ENCODE peak calls at places on chromosomes 2 and 18, in four cellular contexts. N is HCT116, F is K562, E is H1. W is an unnamed sample.
A peak's percentile ranks its signal among the peaks of the same experiment; 100 is the strongest.

GRCh38 chr2:44040365-44040764 is 44.6 kb upstream of the LRPPRC start:
- DNase-seq in N (no peak), F (peak; percentile 20), E (no peak), W (no peak)

GRCh38 chr2:60676950-60677349 is 79.1 kb upstream of the PAPOLG start:
- DNase-seq in N (no peak), F (no peak), E (no peak), W (no peak)

GRCh38 chr2:134657650-134658250 is 61.0 kb downstream of the TMEM163 start:
- DNase-seq in N (peak; percentile 10), F (no peak), E (no peak), W (no peak)

GRCh38 chr2:28951910-28952805 is 28.9 kb upstream of the TOGARAM2 start:
- DNase-seq in N (no peak), F (no peak), E (no peak), W (no peak)

GRCh38 chr18:9741821-9742541 is 33.9 kb downstream of the RAB31 start:
- DNase-seq in N (no peak), F (no peak), E (peak; percentile 33), W (no peak)

GRCh38 chr2:218285604-218286003 is 6.7 kb downstream of the TMBIM1 start:
- DNase-seq in N (no peak), F (no peak), E (no peak), W (no peak)

GRCh38 chr2:191544511-191545062 is 133.3 kb upstream of the NABP1 start:
- DNase-seq in N (no peak), F (no peak), E (no peak), W (no peak)

GRCh38 chr2:9307505-9307904 is 100.9 kb downstream of the ASAP2 start:
- DNase-seq in N (no peak), F (no peak), E (no peak), W (no peak)

GRCh38 chr18:3869848-3870247 is 419.9 kb downstream of the TGIF1 start:
- DNase-seq in N (peak; percentile 40), F (peak; percentile 14), E (no peak), W (peak; percentile 26)

GRCh38 chr2:84849271-84849952 is 31.5 kb downstream of the TRABD2A start:
- DNase-seq in N (no peak), F (no peak), E (no peak), W (no peak)

GRCh38 chr2:226703501-226703900 is 96.1 kb downstream of the IRS1 start:
- DNase-seq in N (no peak), F (no peak), E (no peak), W (no peak)

GRCh38 chr2:25512707-25513106 is 160.7 kb downstream of the DTNB start:
- DNase-seq in N (no peak), F (no peak), E (no peak), W (no peak)

GRCh38 chr2:136019825-136020224 is 34.4 kb upstream of the DARS1 start:
- DNase-seq in N (no peak), F (no peak), E (no peak), W (peak; percentile 30)

GRCh38 chr18:39462436-39462835 is 1896.8 kb upstream of the CELF4 start:
- DNase-seq in N (no peak), F (no peak), E (no peak), W (no peak)

GRCh38 chr18:6056171-6056932 is 161.0 kb upstream of the TMEM200C start:
- DNase-seq in N (no peak), F (no peak), E (no peak), W (no peak)

GRCh38 chr2:77228379-77228778 is 293.8 kb downstream of the LRRTM4 start:
- DNase-seq in N (no peak), F (no peak), E (no peak), W (peak; percentile 10)

GRCh38 chr18:13452851-13453524 is 234.4 kb downstream of the LDLRAD4 start:
- DNase-seq in N (no peak), F (no peak), E (no peak), W (no peak)

GRCh38 chr18:29123706-29124530 is 947.0 kb upstream of the CDH2 start:
- DNase-seq in N (no peak), F (no peak), E (no peak), W (no peak)

DNA sequence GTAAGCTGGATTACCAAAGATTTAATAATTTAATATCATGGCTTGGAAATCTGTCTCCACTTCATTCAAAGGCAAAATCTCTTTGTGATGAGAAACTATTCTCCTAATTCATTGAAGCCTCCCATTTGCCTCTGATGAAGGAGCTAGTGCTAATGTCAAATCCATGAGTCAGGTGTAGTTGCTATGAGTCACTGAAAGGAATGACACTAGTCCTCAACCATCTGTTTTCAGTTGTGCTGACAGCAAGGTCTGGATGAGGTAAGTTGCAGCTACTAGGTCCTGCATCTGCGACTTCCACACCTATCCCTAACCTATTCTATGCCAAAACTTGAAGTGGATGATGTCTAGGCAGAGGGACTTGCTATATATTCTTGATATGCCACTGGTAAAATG is 324.0 kb upstream of the UBE2E3 start:
- DNase-seq in N (peak; percentile 80), F (no peak), E (no peak), W (no peak)
- H3K27ac ChIP-seq in N (no peak overlapping the region), F (no peak overlapping the region), E (no peak overlapping the region), W (no peak overlapping the region)

DNA sequence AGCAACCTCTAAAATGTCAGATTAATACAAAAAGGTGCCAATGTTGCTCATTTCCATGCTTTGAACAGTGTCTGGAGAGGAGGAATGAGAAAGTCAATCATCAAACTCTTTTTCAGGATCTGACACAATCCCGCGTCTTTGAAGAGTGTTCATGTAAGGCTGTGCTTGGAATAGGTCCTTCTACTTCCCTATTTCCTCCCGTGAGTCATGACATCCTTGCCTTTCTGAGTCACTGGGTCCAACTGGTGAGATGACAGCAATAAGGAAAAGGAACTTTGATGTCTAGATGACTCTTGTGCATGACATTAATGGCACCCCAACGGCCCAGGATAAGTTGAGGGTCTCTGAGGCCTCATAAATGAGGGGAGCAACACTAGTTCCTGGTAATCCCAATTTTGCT is 109.0 kb upstream of the CELF4 start:
- DNase-seq in N (peak; percentile 46), F (no peak), E (no peak), W (no peak)
- TF ChIP-seq MAX in N (no peak), F (no peak), E (no peak), W (no peak)

GRCh38 chr2:26901326-26902183 is 53.6 kb downstream of the DPYSL5 start:
- DNase-seq in N (no peak), F (no peak), E (no peak), W (no peak)

GRCh38 chr2:26904839-26905238 is 56.9 kb downstream of the DPYSL5 start:
- DNase-seq in N (no peak), F (no peak), E (no peak), W (no peak)

GRCh38 chr2:26907416-26907815 is 59.5 kb downstream of the DPYSL5 start:
- DNase-seq in N (no peak), F (no peak), E (no peak), W (no peak)

GRCh38 chr2:26903676-26904075 is 55.7 kb downstream of the DPYSL5 start:
- DNase-seq in N (no peak), F (no peak), E (no peak), W (no peak)

GRCh38 chr2:26905341-26906198 is 57.6 kb downstream of the DPYSL5 start:
- DNase-seq in N (no peak), F (no peak), E (no peak), W (no peak)
- H4K20me1 ChIP-seq in N (no peaks in the 10 kb centered on the region), F (peaks cover 2% of the 10 kb centered on the region), E (peaks cover 1% of the 10 kb centered on the region), W (no peaks in the 10 kb centered on the region)

GRCh38 chr18:45359275-45360009 is 255.8 kb upstream of the SLC14A2 start:
- DNase-seq in N (no peak), F (no peak), E (no peak), W (peak; percentile 60)
- H3K27ac ChIP-seq in N (no peak overlapping the region), F (no peak overlapping the region), E (no peak overlapping the region), W (no peak overlapping the region)

GRCh38 chr2:142794850-142795249 is 82.6 kb upstream of the KYNU start:
- DNase-seq in N (no peak), F (no peak), E (no peak), W (no peak)

GRCh38 chr2:142791335-142791734 is 86.1 kb upstream of the KYNU start:
- DNase-seq in N (no peak), F (no peak), E (no peak), W (no peak)

DNA sequence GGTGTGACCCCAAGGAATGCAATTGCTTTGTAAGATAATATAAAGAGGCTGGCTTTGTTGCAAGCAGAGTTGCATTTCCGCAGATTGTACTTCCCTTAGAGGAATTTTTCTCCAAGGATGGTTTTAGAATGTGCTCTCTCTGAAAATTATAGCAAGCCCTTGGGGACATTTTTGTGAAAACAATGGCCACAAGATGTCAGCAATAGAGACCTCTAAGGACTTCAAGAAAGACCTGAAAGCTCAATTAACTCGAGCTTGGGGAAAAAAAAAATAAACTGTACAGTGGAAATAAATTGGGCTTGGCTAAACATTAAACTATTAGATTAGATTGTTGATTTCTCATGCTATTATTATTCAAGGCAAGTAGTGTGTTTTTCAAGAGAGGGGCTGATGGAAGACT is 81.3 kb upstream of the KYNU start:
- DNase-seq in N (no peak), F (no peak), E (no peak), W (no peak)
- TF ChIP-seq MAX in N (no peak), F (no peak), E (no peak), W (no peak)

GRCh38 chr2:221309888-221310287 is 262.2 kb downstream of the EPHA4 start:
- DNase-seq in N (no peak), F (no peak), E (no peak), W (no peak)
- H4K20me1 ChIP-seq in N (no peaks in the 10 kb centered on the region), F (no peaks in the 10 kb centered on the region), E (no peaks in the 10 kb centered on the region), W (no peaks in the 10 kb centered on the region)

W was measured in SK-N-SH.